ENCODE peak calls at places on chromosomes 6 and 20, in four cellular contexts. P is epithelial cell of esophagus; C is naive thymus-derived CD4-positive, alpha-beta T cell; U is mesendoderm. B is an unnamed sample.

GRCh38 chr20:62723351-62723750 is 14.7 kb downstream of the NTSR1 start:
- DNase-seq in C (no peak), U (no peak), P (no peak), B (no peak)

GRCh38 chr20:61864481-61864880 is 201.2 kb downstream of the TAF4 start:
- DNase-seq in C (no peak), P (no peak), U (no peak), B (no peak)

GRCh38 chr6:113642714-113643442 is 214.3 kb upstream of the MARCKS start:
- DNase-seq in C (no peak), P (peak), U (no peak), B (no peak)

GRCh38 chr20:3924304-3925112 is 35.3 kb downstream of the PANK2 start:
- DNase-seq in U (no peak), C (no peak), P (no peak), B (no peak)

GRCh38 chr6:104638841-104639290 is 220.9 kb downstream of the HACE1 start:
- DNase-seq in U (no peak), C (no peak), P (no peak), B (peak)

GRCh38 chr6:57097596-57097995 is 7.6 kb downstream of the ZNF451 start:
- DNase-seq in C (no peak), U (no peak), P (peak), B (no peak)

GRCh38 chr20:35588397-35588796 is 27.2 kb upstream of the SPAG4 start:
- DNase-seq in U (no peak), C (no peak), P (no peak), B (no peak)

GRCh38 chr6:18226451-18226850 is 37.9 kb downstream of the DEK start:
- DNase-seq in P (peak), U (peak), C (no peak), B (peak)

GRCh38 chr20:47311211-47311610 is 45.3 kb downstream of the ZMYND8 start:
- DNase-seq in C (no peak), P (no peak), U (no peak), B (no peak)

GRCh38 chr6:136738178-136739057 is 53.9 kb downstream of the MAP3K5 start:
- DNase-seq in U (no peak), C (no peak), P (no peak), B (no peak)

GRCh38 chr20:44038681-44039123 is 124.0 kb downstream of the TOX2 start:
- DNase-seq in P (no peak), C (no peak), U (peak), B (no peak)

GRCh38 chr20:33673115-33673410 is 1.2 kb downstream of the NECAB3 start:
- DNase-seq in C (no peak), P (no peak), U (no peak), B (no peak)

GRCh38 chr6:79250107-79250514 is 15.6 kb upstream of the HMGN3 start:
- DNase-seq in U (peak), C (no peak), P (no peak), B (no peak)

GRCh38 chr20:25259788-25260254 is 11.9 kb downstream of the PYGB start:
- DNase-seq in C (peak), P (no peak), U (no peak), B (no peak)

GRCh38 chr20:6651561-6651960 is 115.9 kb upstream of the BMP2 start:
- DNase-seq in C (no peak), U (no peak), P (no peak), B (no peak)

GRCh38 chr6:85323435-85324040 is 126.3 kb upstream of the NT5E start:
- DNase-seq in C (peak), U (peak), P (peak), B (peak)

DNA sequence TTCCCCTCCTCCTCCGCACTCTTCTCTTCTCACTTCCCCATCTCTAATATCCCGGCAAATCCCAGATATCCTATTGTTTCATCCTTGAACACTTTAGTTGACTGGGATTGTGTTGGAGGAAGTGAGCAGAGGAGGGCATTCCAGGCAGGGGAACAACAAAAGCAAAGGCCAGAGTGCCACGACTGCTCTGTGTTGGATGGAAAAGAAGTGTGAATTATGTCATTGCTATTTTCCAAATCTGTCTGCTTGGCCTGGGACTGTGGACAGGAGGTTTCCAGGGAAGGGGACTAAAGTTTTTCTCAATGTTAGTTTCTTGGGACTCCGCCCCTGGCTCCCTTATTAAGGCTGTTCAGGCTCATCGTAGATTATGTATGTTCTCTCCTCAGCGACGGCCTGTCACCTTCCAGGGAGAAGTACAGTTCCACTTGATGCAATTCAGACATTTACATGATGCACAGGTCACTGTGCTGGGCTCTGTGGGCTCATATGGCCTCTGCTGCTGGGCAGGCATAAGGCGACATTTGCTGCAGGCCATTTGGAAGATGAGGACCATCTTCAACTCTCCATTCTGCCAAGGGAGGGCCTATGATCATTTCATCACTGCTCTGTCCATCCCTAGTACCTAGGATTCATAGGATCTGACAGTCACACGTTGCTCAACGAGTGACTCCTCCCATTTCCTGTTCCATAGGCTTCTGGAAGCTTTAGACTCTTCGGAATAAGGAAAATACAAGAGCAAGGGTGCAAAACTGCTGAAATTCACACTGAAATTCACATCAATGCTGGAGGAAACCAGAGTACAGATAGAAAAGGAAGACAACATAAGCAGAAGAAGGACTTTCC is 99.1 kb upstream of the KCNK16 start:
- DNase-seq in P (peak), U (no peak), C (no peak), B (no peak)
- H3K4me3 ChIP-seq in P (no peak), U (no peak), C (no peak), B (no peak)

GRCh38 chr6:141878686-141879085 is 254.0 kb upstream of the GJE1 start:
- DNase-seq in P (no peak), U (no peak), C (no peak), B (no peak)

GRCh38 chr6:141877275-141877983 is 255.3 kb upstream of the GJE1 start:
- DNase-seq in P (no peak), C (no peak), U (no peak), B (no peak)

GRCh38 chr6:141874930-141875602 is 257.7 kb upstream of the GJE1 start:
- DNase-seq in U (no peak), C (no peak), P (peak), B (peak)
- H3K4me3 ChIP-seq in U (no peak), C (no peak), P (no peak), B (no peak)

DNA sequence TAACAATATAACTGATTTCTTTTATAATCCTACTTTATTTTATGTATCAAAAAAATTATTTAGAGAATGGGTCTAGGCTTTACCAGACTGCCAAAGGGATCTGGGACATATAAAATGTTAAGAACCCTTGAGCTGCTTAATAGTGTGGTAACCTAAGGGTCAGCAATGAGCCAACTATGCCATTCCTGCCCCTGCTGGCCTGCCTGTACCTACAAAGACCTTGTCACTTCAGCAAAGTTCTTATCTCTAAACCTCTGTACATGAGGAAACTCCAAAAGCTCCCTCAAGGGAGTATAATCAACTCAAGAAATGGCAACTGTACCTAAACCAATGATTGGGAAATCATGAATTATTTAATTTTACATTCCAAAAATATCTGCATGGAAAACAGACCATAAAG is 266.9 kb downstream of the PKHD1 start:
- DNase-seq in U (no peak), C (no peak), P (no peak), B (no peak)
- H3K4me3 ChIP-seq in U (no peak), C (no peak), P (no peak), B (no peak)

GRCh38 chr20:9068232-9068781 is 580 bp upstream of the PLCB4 start:
- DNase-seq in C (no peak), U (peak), P (peak), B (no peak)
- H3K4me3 ChIP-seq in C (no peak), U (peak), P (peak), B (peak)

GRCh38 chr6:41682497-41682961 is 44.3 kb downstream of the MDFI start:
- DNase-seq in U (no peak), C (no peak), P (no peak), B (no peak)

GRCh38 chr6:41684311-41685182 is 46.3 kb downstream of the MDFI start:
- DNase-seq in P (no peak), U (no peak), C (no peak), B (no peak)

GRCh38 chr6:41682056-41682477 is 43.8 kb downstream of the MDFI start:
- DNase-seq in P (peak), C (peak), U (peak), B (peak)

GRCh38 chr6:41682966-41683459 is 44.7 kb downstream of the MDFI start:
- DNase-seq in C (no peak), P (no peak), U (peak), B (no peak)

GRCh38 chr6:41683460-41684310 is 45.4 kb downstream of the MDFI start:
- DNase-seq in C (peak), P (peak), U (peak), B (no peak)
- H3K4me3 ChIP-seq in C (peak), P (peak), U (no peak), B (peak)

DNA sequence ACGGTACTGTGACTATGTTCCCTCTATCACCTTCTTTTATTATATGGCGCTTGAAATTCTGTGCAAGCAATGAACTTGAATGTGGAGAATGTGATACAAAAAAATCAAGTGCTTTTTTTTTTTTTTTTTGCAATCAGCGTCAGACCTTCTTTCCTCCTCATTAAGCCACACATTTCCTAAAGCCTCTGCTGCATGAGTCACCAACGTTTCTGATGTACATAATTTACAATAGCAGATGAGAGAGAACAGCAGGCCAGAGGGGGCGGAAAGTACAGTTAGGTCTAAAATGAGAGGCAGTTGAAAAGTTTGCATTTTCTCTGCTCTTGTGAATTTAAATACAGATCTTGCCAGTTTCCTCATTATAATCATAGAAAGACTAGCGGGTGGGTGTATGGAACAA is 114.6 kb upstream of the RIPOR2 start:
- DNase-seq in C (peak), U (no peak), P (peak), B (peak)
- H3K4me3 ChIP-seq in C (no peak), U (no peak), P (no peak), B (no peak)

GRCh38 chr6:134312038-134312660 is 5.8 kb downstream of the SGK1 start:
- DNase-seq in P (no peak), U (no peak), C (no peak), B (no peak)

GRCh38 chr6:134315974-134316391 is 1.9 kb downstream of the SGK1 start:
- DNase-seq in U (no peak), C (no peak), P (no peak), B (no peak)

GRCh38 chr6:134316733-134317431 is 1.0 kb downstream of the SGK1 start:
- DNase-seq in C (no peak), P (no peak), U (peak), B (no peak)

GRCh38 chr6:134315189-134315588 is 2.7 kb downstream of the SGK1 start:
- DNase-seq in C (no peak), P (no peak), U (no peak), B (no peak)

GRCh38 chr6:134314236-134314821 is 3.6 kb downstream of the SGK1 start:
- DNase-seq in C (no peak), U (no peak), P (no peak), B (no peak)
- H3K4me3 ChIP-seq in C (no peak), U (no peak), P (no peak), B (no peak)

DNA sequence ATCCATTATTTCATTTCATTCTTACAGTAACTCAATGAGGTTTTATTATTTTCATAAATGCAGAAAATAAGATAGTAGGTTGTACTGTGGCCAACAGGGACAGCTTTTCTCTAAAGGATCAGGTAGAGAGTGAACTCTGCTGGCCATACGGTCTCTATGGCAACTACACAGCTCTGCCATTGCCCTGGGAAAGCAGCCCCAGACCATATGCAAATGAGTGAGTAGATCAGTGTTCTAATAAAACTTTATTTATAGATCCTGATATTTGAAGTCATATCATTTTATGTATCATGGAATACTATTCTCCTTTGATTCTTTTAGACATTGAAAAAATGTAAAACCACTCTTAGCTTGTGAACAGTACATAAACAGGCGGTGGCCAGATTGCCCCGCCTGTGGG is 192.5 kb upstream of the RREB1 start:
- DNase-seq in C (no peak), P (no peak), U (peak), B (no peak)
- H3K4me3 ChIP-seq in C (peak), P (no peak), U (no peak), B (peak)

GRCh38 chr6:159004592-159004991 is 4.6 kb upstream of the RSPH3 start:
- DNase-seq in C (no peak), P (no peak), U (no peak), B (no peak)

GRCh38 chr6:158999669-159000403 is at the start of gene RSPH3:
- DNase-seq in P (peak), U (peak), C (peak), B (peak)

GRCh38 chr6:159007510-159007909 is 7.5 kb upstream of the RSPH3 start:
- DNase-seq in U (no peak), C (no peak), P (no peak), B (no peak)

GRCh38 chr6:158999154-158999668 is 791 bp downstream of the RSPH3 start:
- DNase-seq in P (no peak), C (no peak), U (no peak), B (no peak)

GRCh38 chr6:159002432-159003160 is 2.6 kb upstream of the RSPH3 start:
- DNase-seq in P (peak), U (peak), C (no peak), B (no peak)
- H3K4me3 ChIP-seq in P (no peak), U (no peak), C (no peak), B (no peak)

GRCh38 chr20:50690979-50691584 is at the start of gene RIPOR3:
- DNase-seq in C (no peak), U (peak), P (no peak), B (no peak)
- H3K4me3 ChIP-seq in C (no peak), U (no peak), P (no peak), B (peak)

B was measured in skeletal muscle cell.